ENCODE peak calls at places on chromosomes 1 and 21, in ten cellular contexts. L is cardiac muscle cell; Z is HCEC 1CT; E is activated T-cell treated with anti-CD3 and anti-CD28 coated beads, Interleukin-2, amount 50 U/mL, for 24 hours; D is NCI-H2029 treated with DMSO at 0.1 percent for 48 hours; G is CD8-positive, alpha-beta memory T cell; P is CD4-positive, CD25-positive, alpha-beta regulatory T cell; W is NCI-H1105 treated with DMSO at 0.1 percent for 48 hours; H is hypothalamus; B is brain microvascular endothelial cell. T is an unnamed sample.

GRCh38 chr1:45884700-45885099 is 81.3 kb downstream of the MAST2 start:
- DNase-seq in L (no peak), Z (no peak), E (no peak), D (no peak), G (no peak), P (no peak), W (no peak), H (no peak), B (no peak), T (no peak)

GRCh38 chr1:198024782-198025181 is 107.6 kb downstream of the LHX9 start:
- DNase-seq in L (no peak), Z (peak), E (no peak), D (no peak), G (no peak), P (no peak), W (no peak), H (no peak), B (no peak), T (no peak)

GRCh38 chr1:88867743-88868521 is 23.4 kb downstream of the GTF2B start:
- DNase-seq in L (peak), Z (peak), E (no peak), D (no peak), G (no peak), P (no peak), W (no peak), H (no peak), B (peak), T (no peak)

GRCh38 chr21:18468775-18469174 is 65.2 kb upstream of the TMPRSS15 start:
- DNase-seq in L (no peak), Z (no peak), E (no peak), D (no peak), G (no peak), P (no peak), W (no peak), H (no peak), B (no peak), T (no peak)

GRCh38 chr1:219160942-219161341 is 12.7 kb upstream of the LYPLAL1 start:
- DNase-seq in L (no peak), Z (peak), E (no peak), D (no peak), G (no peak), P (no peak), W (no peak), H (no peak), B (no peak), T (no peak)

GRCh38 chr1:98693385-98693784 is 31.9 kb downstream of the SNX7 start:
- DNase-seq in L (no peak), Z (no peak), E (no peak), D (no peak), G (no peak), P (no peak), W (no peak), H (no peak), B (no peak), T (no peak)

GRCh38 chr1:28895896-28896608 is 18.3 kb upstream of the EPB41 start:
- DNase-seq in L (peak), Z (no peak), E (no peak), D (no peak), G (no peak), P (no peak), W (no peak), H (no peak), B (no peak), T (no peak)

GRCh38 chr1:93093332-93094006 is 14.4 kb downstream of the MTF2 start:
- DNase-seq in L (no peak), Z (no peak), E (no peak), D (no peak), G (no peak), P (no peak), W (no peak), H (no peak), B (no peak), T (no peak)

GRCh38 chr21:17428484-17428869 is 84.4 kb upstream of the CXADR start:
- DNase-seq in L (no peak), Z (no peak), E (no peak), D (no peak), G (no peak), P (no peak), W (no peak), H (no peak), B (no peak), T (no peak)

GRCh38 chr1:238552271-238552670 is 661.5 kb upstream of the ZP4 start:
- DNase-seq in L (peak), Z (no peak), E (no peak), D (no peak), G (no peak), P (no peak), W (no peak), H (no peak), B (no peak), T (no peak)

GRCh38 chr1:192794768-192795035 is 14.1 kb upstream of the RGS2 start:
- DNase-seq in L (no peak), Z (no peak), E (no peak), D (no peak), G (no peak), P (no peak), W (no peak), H (no peak), B (no peak), T (no peak)

GRCh38 chr1:10906866-10907519 is 105.5 kb upstream of the TARDBP start:
- DNase-seq in L (no peak), Z (no peak), E (no peak), D (no peak), G (no peak), P (no peak), W (peak), H (no peak), B (no peak), T (no peak)

GRCh38 chr1:40780678-40781613 is 2.6 kb upstream of the KCNQ4 start:
- DNase-seq in L (no peak), Z (no peak), E (no peak), D (no peak), G (no peak), P (no peak), W (peak), H (no peak), B (no peak), T (no peak)

GRCh38 chr1:56448937-56449336 is 130.4 kb downstream of the PLPP3 start:
- DNase-seq in L (peak), Z (peak), E (no peak), D (no peak), G (no peak), P (no peak), W (no peak), H (no peak), B (no peak), T (no peak)

GRCh38 chr1:19044975-19045831 is 88.7 kb upstream of the IFFO2 start:
- DNase-seq in L (peak), Z (no peak), E (no peak), D (no peak), G (no peak), P (no peak), W (no peak), H (peak), B (peak), T (no peak)

GRCh38 chr1:204829133-204829532 is 41.5 kb upstream of the NFASC start:
- DNase-seq in L (no peak), Z (no peak), E (no peak), D (no peak), G (no peak), P (no peak), W (no peak), H (peak), B (no peak), T (no peak)

GRCh38 chr1:2636733-2637132 is 3.9 kb upstream of the MMEL1 start:
- DNase-seq in L (no peak), Z (no peak), E (no peak), D (no peak), G (no peak), P (no peak), W (peak), H (no peak), B (no peak), T (no peak)

GRCh38 chr1:232432313-232432712 is 197.6 kb downstream of the SIPA1L2 start:
- DNase-seq in L (peak), Z (no peak), E (no peak), D (no peak), G (no peak), P (no peak), W (peak), H (no peak), B (peak), T (no peak)

GRCh38 chr21:16117331-16117730 is 387.5 kb downstream of the USP25 start:
- DNase-seq in L (peak), Z (peak), E (no peak), D (no peak), G (no peak), P (no peak), W (no peak), H (no peak), B (no peak), T (no peak)

GRCh38 chr21:25936776-25937175 is 202.0 kb downstream of the GABPA start:
- DNase-seq in L (no peak), Z (peak), E (no peak), D (no peak), G (no peak), P (no peak), W (no peak), H (no peak), B (no peak), T (no peak)

GRCh38 chr1:201493757-201494617 is 12.9 kb downstream of the CSRP1 start:
- DNase-seq in L (peak), Z (no peak), E (no peak), D (no peak), G (no peak), P (no peak), W (no peak), H (no peak), B (peak), T (no peak)

GRCh38 chr1:46522184-46522968 is 29.1 kb downstream of the KNCN start:
- DNase-seq in L (peak), Z (no peak), E (peak), D (no peak), G (no peak), P (no peak), W (no peak), H (no peak), B (peak), T (peak)

GRCh38 chr1:55774446-55774845 is 559.3 kb upstream of the USP24 start:
- DNase-seq in L (no peak), Z (no peak), E (no peak), D (no peak), G (no peak), P (no peak), W (no peak), H (no peak), B (no peak), T (no peak)

GRCh38 chr1:243595527-243596206 is 254.4 kb downstream of the AKT3 start:
- DNase-seq in L (peak), Z (peak), E (no peak), D (no peak), G (no peak), P (peak), W (no peak), H (no peak), B (peak), T (no peak)

GRCh38 chr1:155964193-155964592 is 14.2 kb downstream of the ARHGEF2 start:
- DNase-seq in L (no peak), Z (no peak), E (no peak), D (no peak), G (no peak), P (no peak), W (no peak), H (no peak), B (no peak), T (no peak)